ENCODE peak calls at places on chromosomes 4 and X, in five cellular contexts. Z, A, B, S and I are unnamed samples.

GRCh38 chrX:47384502-47384901 is 14.1 kb downstream of the ZNF157 start:
- DNase-seq in A (peak), Z (peak), B (peak), S (peak), I (peak)

GRCh38 chrX:38175140-38175539 is 45.5 kb downstream of the SRPX start:
- DNase-seq in B (peak), Z (no peak), S (peak), A (no peak), I (peak)

GRCh38 chr4:107408968-107409367 is 311.1 kb downstream of the PAPSS1 start:
- DNase-seq in Z (no peak), A (no peak), S (no peak), B (no peak), I (no peak)

GRCh38 chr4:94711635-94712034 is 46.1 kb upstream of the BMPR1B start:
- DNase-seq in Z (no peak), S (no peak), B (peak), A (no peak), I (no peak)

GRCh38 chr4:74292111-74292870 is 16.0 kb upstream of the EPGN start:
- DNase-seq in S (no peak), Z (no peak), B (no peak), A (no peak), I (no peak)

GRCh38 chr4:20017035-20017434 is 234.7 kb upstream of the SLIT2 start:
- DNase-seq in A (no peak), S (no peak), B (peak), Z (no peak), I (no peak)

GRCh38 chr4:2939383-2940243 is 23.6 kb downstream of the NOP14 start:
- DNase-seq in B (no peak), S (no peak), Z (no peak), A (no peak), I (no peak)

GRCh38 chrX:151073767-151074166 is 90.6 kb downstream of the HMGB3 start:
- DNase-seq in Z (no peak), B (no peak), S (no peak), A (no peak), I (no peak)

GRCh38 chr4:58776627-58777026 is 1666.4 kb upstream of the IGFBP7 start:
- DNase-seq in B (peak), A (no peak), Z (no peak), S (no peak), I (no peak)

GRCh38 chr4:123339507-123340380 is 56.9 kb upstream of the SPRY1 start:
- DNase-seq in B (no peak), A (no peak), Z (no peak), S (no peak), I (no peak)

GRCh38 chr4:159451006-159451405 is 348.1 kb downstream of the RAPGEF2 start:
- DNase-seq in Z (no peak), A (no peak), S (no peak), B (peak), I (no peak)

GRCh38 chr4:54571293-54571723 is 86.4 kb upstream of the KIT start:
- DNase-seq in B (no peak), S (no peak), A (no peak), Z (no peak), I (no peak)

GRCh38 chr4:158253350-158253980 is 43.2 kb downstream of the TMEM144 start:
- DNase-seq in Z (no peak), S (peak), B (peak), A (peak), I (no peak)

GRCh38 chr4:69096111-69096656 is at the start of gene UGT2B7:
- DNase-seq in A (no peak), B (no peak), Z (no peak), S (no peak), I (no peak)

GRCh38 chr4:53659112-53659511 is 67.8 kb upstream of the LNX1 start:
- DNase-seq in A (no peak), Z (no peak), S (no peak), B (no peak), I (no peak)

GRCh38 chr4:77821775-77822174 is 2.6 kb upstream of the CNOT6L start:
- DNase-seq in Z (no peak), S (no peak), A (peak), B (no peak), I (no peak)

GRCh38 chr4:105495667-105496066 is 21.8 kb upstream of the PPA2 start:
- DNase-seq in B (no peak), S (no peak), Z (no peak), A (no peak), I (no peak)

GRCh38 chrX:39955621-39956020 is 142.1 kb downstream of the BCOR start:
- DNase-seq in B (no peak), S (no peak), A (no peak), Z (no peak), I (no peak)

GRCh38 chr4:174523003-174523693 is 860 bp upstream of the HPGD start:
- DNase-seq in S (no peak), Z (no peak), B (no peak), A (no peak), I (no peak)

GRCh38 chrX:119602701-119603255 is 3.4 kb downstream of the NKRF start:
- DNase-seq in A (no peak), Z (no peak), S (no peak), B (no peak), I (no peak)

GRCh38 chr4:24763631-24764302 is 31.6 kb upstream of the SOD3 start:
- DNase-seq in S (no peak), B (peak), A (no peak), Z (no peak), I (no peak)

GRCh38 chr4:109730294-109731051 is 603 bp upstream of the PLA2G12A start:
- DNase-seq in Z (no peak), B (peak), A (no peak), S (peak), I (peak)

GRCh38 chr4:158535130-158535614 is 13.5 kb downstream of the RXFP1 start:
- DNase-seq in A (no peak), S (no peak), Z (no peak), B (peak), I (no peak)

GRCh38 chr4:140568507-140569306 is at the start of gene UCP1:
- DNase-seq in B (peak), S (no peak), A (no peak), Z (no peak), I (no peak)

GRCh38 chr4:105147226-105148151 is 813 bp downstream of the TET2 start:
- DNase-seq in B (peak), S (no peak), Z (no peak), A (peak), I (no peak)

GRCh38 chr4:110480741-110481271 is 4.9 kb downstream of the ENPEP start:
- DNase-seq in S (no peak), B (no peak), A (no peak), Z (no peak), I (no peak)

GRCh38 chrX:17032351-17032750 is 85.9 kb downstream of the REPS2 start:
- DNase-seq in Z (no peak), B (peak), S (no peak), A (no peak), I (no peak)

GRCh38 chr4:88219099-88219498 is 60.7 kb upstream of the ABCG2 start:
- DNase-seq in Z (no peak), A (peak), S (peak), B (peak), I (no peak)